ENCODE peak calls at places on chromosome 16, in five cellular contexts. C is neuronal stem cell, I is mesenchymal stem cell, H is trophoblast cell, G is H1. A is an unnamed sample.

GRCh38 chr16:13108126-13108525 is 206.7 kb downstream of the SHISA9 start:
- DNase-seq in C (no peak), I (no peak), H (peak), G (no peak), A (no peak)

GRCh38 chr16:67537270-67537635 is 8.6 kb downstream of the RIPOR1 start:
- DNase-seq in C (no peak), I (peak), H (peak), G (peak), A (peak)

GRCh38 chr16:12539185-12539929 is 264.3 kb downstream of the CPPED1 start:
- DNase-seq in C (no peak), I (peak), H (no peak), G (no peak), A (no peak)

GRCh38 chr16:70694088-70694487 is 8.2 kb upstream of the MTSS2 start:
- DNase-seq in C (no peak), I (peak), H (peak), G (no peak), A (peak)

GRCh38 chr16:23052908-23053580 is 96.2 kb downstream of the USP31 start:
- DNase-seq in C (no peak), I (no peak), H (no peak), G (no peak), A (no peak)

GRCh38 chr16:9602201-9602600 is 510.8 kb downstream of the HAPSTR1 start:
- DNase-seq in C (no peak), I (no peak), H (no peak), G (no peak), A (no peak)

GRCh38 chr16:19114359-19115147 is 789 bp downstream of the ITPRIPL2 start:
- DNase-seq in C (peak), I (peak), H (peak), G (peak), A (peak)

GRCh38 chr16:9595393-9595792 is 503.9 kb downstream of the HAPSTR1 start:
- DNase-seq in C (no peak), I (no peak), H (peak), G (no peak), A (no peak)

GRCh38 chr16:75097941-75098897 is 18.4 kb downstream of the LDHD start:
- DNase-seq in C (no peak), I (no peak), H (peak), G (no peak), A (no peak)

GRCh38 chr16:53984936-53985335 is 281.0 kb downstream of the FTO start:
- DNase-seq in C (no peak), I (no peak), H (no peak), G (no peak), A (no peak)

GRCh38 chr16:55487048-55487803 is 8.2 kb downstream of the MMP2 start:
- DNase-seq in C (no peak), I (peak), H (no peak), G (no peak), A (no peak)

GRCh38 chr16:67456383-67457140 is 24.4 kb downstream of the ATP6V0D1 start:
- DNase-seq in C (no peak), I (no peak), H (no peak), G (no peak), A (no peak)

GRCh38 chr16:89378947-89379771 is 111.2 kb downstream of the ANKRD11 start:
- DNase-seq in C (no peak), I (no peak), H (no peak), G (no peak), A (no peak)

GRCh38 chr16:16075463-16076399 is 126.3 kb downstream of the ABCC1 start:
- DNase-seq in C (no peak), I (peak), H (peak), G (no peak), A (no peak)

GRCh38 chr16:30472328-30472942 is at the start of gene ITGAL:
- DNase-seq in C (no peak), I (no peak), H (peak), G (no peak), A (no peak)

GRCh38 chr16:89422527-89422904 is 67.8 kb downstream of the ANKRD11 start:
- DNase-seq in C (no peak), I (no peak), H (peak), G (no peak), A (no peak)

GRCh38 chr16:47019563-47019962 is 46.1 kb upstream of the DNAJA2 start:
- DNase-seq in C (no peak), I (peak), H (no peak), G (no peak), A (no peak)

GRCh38 chr16:78227855-78228254 is 128.4 kb downstream of the WWOX start:
- DNase-seq in C (no peak), I (peak), H (no peak), G (peak), A (peak)

GRCh38 chr16:9787717-9788116 is 394.5 kb downstream of the GRIN2A start:
- DNase-seq in C (no peak), I (no peak), H (no peak), G (no peak), A (no peak)

GRCh38 chr16:65698943-65699342 is 577.1 kb upstream of the CDH11 start:
- DNase-seq in C (no peak), I (peak), H (no peak), G (no peak), A (no peak)

GRCh38 chr16:22763655-22764054 is 50.3 kb upstream of the HS3ST2 start:
- DNase-seq in C (no peak), I (no peak), H (no peak), G (no peak), A (peak)

GRCh38 chr16:14324581-14324980 is 253.5 kb downstream of the MRTFB start:
- DNase-seq in C (no peak), I (no peak), H (peak), G (no peak), A (no peak)

GRCh38 chr16:48559462-48560211 is 50.3 kb downstream of the N4BP1 start:
- DNase-seq in C (no peak), I (no peak), H (peak), G (no peak), A (peak)

GRCh38 chr16:80682435-80683070 is 121.8 kb downstream of the CDYL2 start:
- DNase-seq in C (no peak), I (no peak), H (no peak), G (no peak), A (no peak)

GRCh38 chr16:87948119-87948545 is 3.1 kb upstream of the BANP start:
- DNase-seq in C (no peak), I (no peak), H (peak), G (no peak), A (no peak)
- H3K4me2 ChIP-seq in C (no peak), I (no peak), H (no peak), G (no peak), A (no peak)

DNA sequence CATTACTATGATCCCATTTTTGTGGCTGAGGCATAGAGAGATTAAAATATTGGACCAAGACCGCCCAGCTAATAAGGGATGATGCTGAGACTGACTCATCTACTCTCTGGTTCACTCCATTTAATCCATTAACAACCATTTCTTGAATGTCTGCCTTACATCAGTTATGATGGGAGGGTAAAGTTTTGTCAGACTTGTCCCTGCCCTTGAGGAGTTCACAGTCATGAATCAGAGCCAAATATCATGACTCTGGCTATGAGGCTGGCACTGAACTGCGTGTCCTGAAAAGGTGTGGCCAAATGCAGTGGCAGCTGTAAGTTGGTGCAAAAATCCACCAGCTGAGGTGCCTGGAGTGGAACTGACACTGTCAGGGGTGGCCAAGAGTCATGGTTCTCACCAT is 35.0 kb upstream of the MAF start:
- DNase-seq in C (no peak), I (no peak), H (no peak), G (no peak), A (no peak)
- H2BK12ac ChIP-seq in C (no peak), I (no peak), H (no peak), G (no peak), A (no peak)

DNA sequence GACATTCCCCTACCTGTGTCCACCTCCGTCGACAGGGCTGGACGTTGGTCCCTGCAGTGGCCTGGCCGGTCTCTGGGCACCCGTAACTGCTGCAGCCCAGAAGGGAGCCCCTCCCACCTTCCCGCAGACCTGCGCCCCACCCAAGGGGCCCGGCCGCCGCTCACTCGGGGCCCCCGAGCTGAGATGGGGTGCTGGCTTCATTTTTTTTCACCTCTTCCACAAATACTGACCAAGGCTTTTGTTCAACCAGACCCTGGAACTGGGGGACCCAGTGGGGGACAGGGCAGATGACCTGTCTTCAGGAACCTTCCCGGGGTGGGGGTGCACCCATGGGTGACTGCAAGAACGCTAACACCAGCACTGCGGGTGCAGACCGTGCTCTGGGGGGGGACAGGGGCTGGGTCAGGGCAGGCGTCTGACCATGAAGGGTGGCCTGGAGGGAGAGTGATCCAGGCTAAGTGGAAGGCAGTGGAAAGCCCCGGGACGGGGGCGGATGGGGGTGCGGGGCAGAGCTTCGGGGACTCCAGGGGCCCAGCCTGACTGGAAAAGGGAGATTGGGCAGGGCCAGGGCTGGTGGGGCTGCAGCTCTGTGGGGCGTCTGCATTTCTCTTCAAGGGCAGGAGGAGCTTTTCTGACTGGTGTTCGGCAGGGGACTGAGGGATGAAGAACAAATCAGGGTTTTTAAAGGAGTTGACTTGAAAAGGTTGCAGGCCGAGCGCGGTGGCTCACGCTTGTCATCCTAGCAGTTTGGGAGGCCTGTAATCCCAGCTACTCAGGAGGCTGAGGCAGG is 42.3 kb downstream of the SLC7A5 start:
- DNase-seq in C (no peak), I (no peak), H (no peak), G (no peak), A (no peak)
- H3K4me2 ChIP-seq in C (no peak), I (no peak), H (no peak), G (no peak), A (no peak)

GRCh38 chr16:56841659-56842058 is 23.3 kb upstream of the SLC12A3 start:
- DNase-seq in C (no peak), I (no peak), H (no peak), G (no peak), A (no peak)
- H2BK12ac ChIP-seq in C (no peak), I (no peak), H (no peak), G (no peak), A (no peak)

GRCh38 chr16:2476345-2476720 is 1.4 kb downstream of the TBC1D24 start:
- DNase-seq in C (no peak), I (no peak), H (no peak), G (no peak), A (no peak)
- H3K4me2 ChIP-seq in C (no peak), I (no peak), H (no peak), G (peak), A (peak)

GRCh38 chr16:284204-285120 is 1.5 kb downstream of the PDIA2 start:
- DNase-seq in C (no peak), I (no peak), H (no peak), G (no peak), A (no peak)
- H2BK12ac ChIP-seq in C (no peak), I (no peak), H (no peak), G (no peak), A (no peak)

DNA sequence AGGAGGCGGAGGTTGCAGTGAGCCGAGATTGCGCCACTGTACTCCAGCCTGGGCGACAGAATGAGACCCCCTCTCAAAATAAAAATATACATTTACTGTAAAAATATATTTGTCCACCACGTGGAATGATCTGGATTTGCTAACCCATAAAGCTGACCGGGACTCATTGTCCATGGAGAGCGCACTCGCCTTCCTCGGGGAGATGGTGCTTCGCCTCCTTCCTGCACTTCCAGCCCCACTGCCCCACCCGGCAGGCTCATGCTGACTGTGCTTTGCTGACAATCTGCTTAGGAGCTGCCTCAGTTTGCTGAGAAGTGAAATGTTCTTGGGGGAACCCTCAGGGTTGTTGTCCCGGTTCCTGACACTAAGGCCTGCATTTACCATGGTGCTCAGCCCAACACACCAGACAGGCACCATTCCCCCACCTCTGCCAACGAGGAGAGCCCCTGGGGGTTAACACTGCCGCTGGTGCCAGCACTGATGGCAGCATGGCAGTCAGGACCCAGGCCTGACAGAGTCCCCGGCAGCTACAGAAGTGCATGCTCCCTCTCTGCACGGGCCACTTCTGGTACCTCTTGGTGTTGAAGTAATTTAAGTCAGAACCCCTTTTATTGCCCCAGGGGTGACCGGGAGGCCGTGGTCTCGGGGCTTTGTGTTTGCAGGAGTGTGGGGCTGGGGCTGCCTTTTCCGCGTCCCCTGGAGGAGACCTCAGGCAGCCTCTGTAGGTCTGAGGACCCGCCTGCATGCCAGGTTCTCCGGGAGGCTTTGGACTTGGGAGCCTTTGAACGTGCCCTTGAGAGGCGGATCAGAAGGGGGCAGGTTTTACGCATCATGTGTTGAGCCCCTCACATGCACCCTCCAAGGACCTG is 2.5 kb downstream of the NUBP2 start:
- DNase-seq in C (no peak), I (no peak), H (no peak), G (no peak), A (peak)
- H3K4me2 ChIP-seq in C (no peak), I (no peak), H (no peak), G (no peak), A (no peak)

A was measured in H9.